ENCODE peak calls at places on chromosomes 2 and 18, in eight cellular contexts. J is OCI-LY7; W is PC-3; Y is body of pancreas; F is esophagus squamous epithelium; E is neuronal stem cell; G is naive thymus-derived CD4-positive, alpha-beta T cell; L is psoas muscle. P is an unnamed sample.

GRCh38 chr2:37375721-37376399 is 31.4 kb downstream of the QPCT start:
- DNase-seq in J (no peak), W (no peak), Y (no peak), F (no peak), E (no peak), G (no peak), L (no peak), P (no peak)

GRCh38 chr2:47805850-47806249 is 22.9 kb downstream of the MSH6 start:
- DNase-seq in J (no peak), W (no peak), Y (no peak), F (no peak), E (no peak), G (no peak), L (no peak), P (no peak)

GRCh38 chr2:169452080-169452479 is 27.2 kb upstream of the BBS5 start:
- DNase-seq in J (peak; percentile 48), W (peak; percentile 63), Y (no peak), F (no peak), E (peak; percentile 9), G (no peak), L (no peak), P (no peak)

GRCh38 chr2:169716938-169717690 is 16.5 kb upstream of the KLHL23 start:
- DNase-seq in J (no peak), W (peak; percentile 84), Y (no peak), F (no peak), E (no peak), G (no peak), L (no peak), P (no peak)

GRCh38 chr2:171403181-171403580 is 30.6 kb downstream of the METTL8 start:
- DNase-seq in J (no peak), W (peak; percentile 78), Y (no peak), F (no peak), E (no peak), G (no peak), L (no peak), P (no peak)

GRCh38 chr18:23918395-23919032 is 96.0 kb upstream of the TTC39C start:
- DNase-seq in J (peak; percentile 89), W (peak; percentile 84), Y (peak; percentile 74), F (no peak), E (peak; percentile 75), G (peak; percentile 60), L (peak; percentile 79), P (peak; percentile 89)

GRCh38 chr2:127570282-127571250 is 35.1 kb downstream of the MYO7B start:
- DNase-seq in J (no peak), W (no peak), Y (no peak), F (no peak), E (no peak), G (no peak), L (peak; percentile 72), P (peak; percentile 79)

GRCh38 chr2:6877402-6878305 is at the start of gene RSAD2:
- DNase-seq in J (no peak), W (peak; percentile 60), Y (peak; percentile 58), F (no peak), E (no peak), G (peak; percentile 67), L (no peak), P (peak; percentile 47)

GRCh38 chr18:23226930-23227728 is 91.8 kb downstream of the CABLES1 start:
- DNase-seq in J (no peak), W (peak; percentile 45), Y (no peak), F (no peak), E (no peak), G (no peak), L (peak; percentile 65), P (peak; percentile 90)

GRCh38 chr2:109607766-109608165 is 6.0 kb downstream of the SEPTIN10 start:
- DNase-seq in J (no peak), W (peak; percentile 20), Y (no peak), F (no peak), E (no peak), G (no peak), L (no peak), P (no peak)

GRCh38 chr2:144509548-144510205 is 10.2 kb downstream of the ZEB2 start:
- DNase-seq in J (no peak), W (no peak), Y (no peak), F (no peak), E (no peak), G (no peak), L (no peak), P (no peak)

GRCh38 chr2:156663757-156664409 is 227.7 kb downstream of the GPD2 start:
- DNase-seq in J (no peak), W (no peak), Y (no peak), F (no peak), E (no peak), G (no peak), L (no peak), P (no peak)

GRCh38 chr2:156670104-156670503 is 233.9 kb downstream of the GPD2 start:
- DNase-seq in J (no peak), W (peak; percentile 52), Y (no peak), F (no peak), E (no peak), G (no peak), L (no peak), P (no peak)

GRCh38 chr2:156671706-156672105 is 235.5 kb downstream of the GPD2 start:
- DNase-seq in J (no peak), W (no peak), Y (no peak), F (no peak), E (no peak), G (no peak), L (no peak), P (no peak)

GRCh38 chr2:156666130-156666785 is 230.1 kb downstream of the GPD2 start:
- DNase-seq in J (no peak), W (peak; percentile 17), Y (no peak), F (no peak), E (no peak), G (no peak), L (no peak), P (no peak)
- H3K9me3 ChIP-seq in J (no peaks in the 10 kb centered on the region), W (no peaks in the 10 kb centered on the region), Y (no peaks in the 10 kb centered on the region), F (no peaks in the 10 kb centered on the region), E (no peaks in the 10 kb centered on the region), G (no peaks in the 10 kb centered on the region), L (peaks cover 8% of the 10 kb centered on the region), P (peaks cover 1% of the 10 kb centered on the region)

GRCh38 chr2:72932045-72932444 is 14.7 kb downstream of the EMX1 start:
- DNase-seq in J (no peak), W (peak; percentile 41), Y (no peak), F (no peak), E (no peak), G (no peak), L (peak; percentile 40), P (no peak)

GRCh38 chr2:72933207-72933606 is 15.9 kb downstream of the EMX1 start:
- DNase-seq in J (no peak), W (no peak), Y (no peak), F (no peak), E (no peak), G (no peak), L (peak; percentile 25), P (peak; percentile 17)

GRCh38 chr2:72934683-72935610 is 17.6 kb downstream of the EMX1 start:
- DNase-seq in J (peak; percentile 18), W (peak; percentile 51), Y (peak; percentile 36), F (no peak), E (no peak), G (no peak), L (peak; percentile 42), P (peak; percentile 34)

GRCh38 chr2:72932805-72933204 is 15.5 kb downstream of the EMX1 start:
- DNase-seq in J (no peak), W (no peak), Y (no peak), F (no peak), E (no peak), G (no peak), L (peak; percentile 15), P (peak; percentile 37)

DNA sequence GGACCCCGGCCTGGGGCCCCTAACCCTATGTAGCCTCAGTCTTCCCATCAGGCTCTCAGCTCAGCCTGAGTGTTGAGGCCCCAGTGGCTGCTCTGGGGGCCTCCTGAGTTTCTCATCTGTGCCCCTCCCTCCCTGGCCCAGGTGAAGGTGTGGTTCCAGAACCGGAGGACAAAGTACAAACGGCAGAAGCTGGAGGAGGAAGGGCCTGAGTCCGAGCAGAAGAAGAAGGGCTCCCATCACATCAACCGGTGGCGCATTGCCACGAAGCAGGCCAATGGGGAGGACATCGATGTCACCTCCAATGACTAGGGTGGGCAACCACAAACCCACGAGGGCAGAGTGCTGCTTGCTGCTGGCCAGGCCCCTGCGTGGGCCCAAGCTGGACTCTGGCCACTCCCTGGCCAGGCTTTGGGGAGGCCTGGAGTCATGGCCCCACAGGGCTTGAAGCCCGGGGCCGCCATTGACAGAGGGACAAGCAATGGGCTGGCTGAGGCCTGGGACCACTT is 16.4 kb downstream of the EMX1 start:
- DNase-seq in J (no peak), W (no peak), Y (no peak), F (no peak), E (no peak), G (no peak), L (peak; percentile 32), P (peak; percentile 25)
- H3K4me1 ChIP-seq in J (no peaks in the 10 kb centered on the region), W (peaks cover 9% of the 10 kb centered on the region), Y (no peaks in the 10 kb centered on the region), F (peaks cover 6% of the 10 kb centered on the region), E (no peaks in the 10 kb centered on the region), G (no peaks in the 10 kb centered on the region), L (no peaks in the 10 kb centered on the region), P (no peaks in the 10 kb centered on the region)

GRCh38 chr2:239177325-239177724 is 223.5 kb downstream of the HDAC4 start:
- DNase-seq in J (no peak), W (no peak), Y (peak; percentile 5), F (no peak), E (no peak), G (no peak), L (peak; percentile 44), P (no peak)

GRCh38 chr2:239171643-239172042 is 229.2 kb downstream of the HDAC4 start:
- DNase-seq in J (no peak), W (no peak), Y (no peak), F (no peak), E (no peak), G (no peak), L (no peak), P (no peak)

GRCh38 chr2:239175181-239175580 is 225.6 kb downstream of the HDAC4 start:
- DNase-seq in J (no peak), W (no peak), Y (peak; percentile 1), F (no peak), E (no peak), G (no peak), L (no peak), P (peak; percentile 59)

GRCh38 chr2:239169311-239170048 is 231.3 kb downstream of the HDAC4 start:
- DNase-seq in J (no peak), W (no peak), Y (peak; percentile 7), F (no peak), E (no peak), G (no peak), L (peak; percentile 50), P (peak; percentile 71)

DNA sequence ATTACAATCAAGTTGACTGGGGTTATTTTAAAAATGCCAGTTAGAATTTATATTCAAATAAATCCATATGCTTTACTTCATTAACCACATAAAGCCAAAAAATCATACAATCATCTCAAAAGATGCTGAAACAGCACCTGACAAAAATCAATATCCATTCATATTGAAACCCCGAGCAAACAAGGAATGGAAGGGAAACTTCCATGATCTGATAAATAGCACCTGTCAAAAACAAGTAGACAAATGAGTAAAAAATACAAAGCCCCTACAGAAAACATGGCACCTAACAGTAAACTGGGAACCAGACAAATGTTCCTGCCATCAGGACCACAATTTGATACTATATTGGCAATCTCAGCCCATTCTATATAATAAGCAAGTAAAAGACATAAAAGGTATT is 227.5 kb downstream of the HDAC4 start:
- DNase-seq in J (no peak), W (no peak), Y (no peak), F (no peak), E (no peak), G (no peak), L (no peak), P (no peak)
- H3K9me3 ChIP-seq in J (peaks cover 6% of the 10 kb centered on the region), W (peaks cover 10% of the 10 kb centered on the region), Y (no peaks in the 10 kb centered on the region), F (no peaks in the 10 kb centered on the region), E (peaks cover 52% of the 10 kb centered on the region), G (no peaks in the 10 kb centered on the region), L (peaks cover 13% of the 10 kb centered on the region), P (peaks cover 5% of the 10 kb centered on the region)

GRCh38 chr2:9721346-9721745 is 90.5 kb upstream of the YWHAQ start:
- DNase-seq in J (no peak), W (no peak), Y (no peak), F (no peak), E (no peak), G (no peak), L (no peak), P (no peak)
- H3K4me1 ChIP-seq in J (peaks cover 10% of the 10 kb centered on the region), W (no peaks in the 10 kb centered on the region), Y (no peaks in the 10 kb centered on the region), F (no peaks in the 10 kb centered on the region), E (no peaks in the 10 kb centered on the region), G (no peaks in the 10 kb centered on the region), L (no peaks in the 10 kb centered on the region), P (no peaks in the 10 kb centered on the region)